ENCODE peak calls at places on chromosomes 16 and 17, in seven cellular contexts. U, P, N, M, V, Y and R are unnamed samples.

GRCh38 chr17:596287-596686 is 118.4 kb downstream of the VPS53 start:
- DNase-seq in U (no peak), N (no peak), V (peak; percentile 86), Y (no peak), M (peak; percentile 58), P (peak; percentile 38), R (no peak)

GRCh38 chr16:85917012-85917411 is 18.1 kb downstream of the IRF8 start:
- DNase-seq in U (no peak), P (no peak), N (no peak), V (no peak), M (no peak), Y (no peak), R (no peak)

GRCh38 chr17:78343433-78344201 is 16.3 kb downstream of the SOCS3 start:
- DNase-seq in P (no peak), Y (peak; percentile 79), N (no peak), M (peak; percentile 78), U (no peak), V (no peak), R (no peak)

GRCh38 chr16:79519448-79519847 is 81.1 kb downstream of the MAF start:
- DNase-seq in P (peak; percentile 53), N (peak; percentile 33), M (peak; percentile 66), Y (no peak), V (no peak), U (no peak), R (no peak)

GRCh38 chr17:2700491-2701141 is 10.9 kb downstream of the CLUH start:
- DNase-seq in U (no peak), Y (no peak), P (peak; percentile 39), M (peak; percentile 31), N (peak; percentile 10), V (no peak), R (no peak)

GRCh38 chr17:35731239-35731931 is at the start of gene RASL10B:
- DNase-seq in P (no peak), N (peak; percentile 60), Y (no peak), V (no peak), M (peak; percentile 60), U (no peak), R (no peak)

GRCh38 chr17:11644265-11645212 is 46.3 kb downstream of the DNAH9 start:
- DNase-seq in M (peak; percentile 61), U (peak; percentile 28), N (peak; percentile 29), P (peak; percentile 75), Y (peak; percentile 68), V (peak; percentile 82), R (peak; percentile 45)

GRCh38 chr16:85276741-85277140 is 164.5 kb upstream of the CIBAR2 start:
- DNase-seq in M (no peak), U (no peak), Y (no peak), P (no peak), N (no peak), V (no peak), R (no peak)

GRCh38 chr16:13781579-13782338 is 138.2 kb upstream of the ERCC4 start:
- DNase-seq in M (no peak), Y (no peak), V (no peak), P (no peak), N (no peak), U (no peak), R (no peak)

GRCh38 chr16:16036359-16036792 is 87.0 kb downstream of the ABCC1 start:
- DNase-seq in P (no peak), Y (no peak), V (no peak), M (peak; percentile 60), N (no peak), U (no peak), R (no peak)

GRCh38 chr16:56912746-56913703 is 18.9 kb upstream of the HERPUD1 start:
- DNase-seq in U (no peak), V (no peak), M (no peak), N (no peak), Y (peak; percentile 46), P (no peak), R (no peak)

GRCh38 chr16:83771306-83771942 is 36.4 kb upstream of the HSBP1 start:
- DNase-seq in P (peak; percentile 49), M (no peak), Y (no peak), V (no peak), N (peak; percentile 78), U (no peak), R (no peak)

GRCh38 chr17:28008526-28008925 is 34.0 kb upstream of the NLK start:
- DNase-seq in P (no peak), U (peak; percentile 55), M (no peak), V (peak; percentile 46), Y (peak; percentile 6), N (peak; percentile 22), R (peak; percentile 35)

GRCh38 chr17:43750154-43750553 is 8.4 kb downstream of the SOST start:
- DNase-seq in N (no peak), U (no peak), M (no peak), Y (no peak), P (no peak), V (no peak), R (no peak)

GRCh38 chr16:48609453-48610023 is 442 bp downstream of the N4BP1 start:
- DNase-seq in Y (peak; percentile 66), U (no peak), V (peak; percentile 47), P (peak; percentile 81), M (peak; percentile 82), N (peak; percentile 74), R (no peak)

GRCh38 chr16:55030944-55031343 is 100.3 kb downstream of the IRX5 start:
- DNase-seq in Y (no peak), P (no peak), M (no peak), V (no peak), U (no peak), N (no peak), R (no peak)

GRCh38 chr17:29586676-29587469 is 2.6 kb downstream of the GIT1 start:
- DNase-seq in P (peak; percentile 37), U (no peak), V (no peak), Y (no peak), N (no peak), M (peak; percentile 41), R (no peak)

GRCh38 chr16:30934827-30935557 is 11.6 kb downstream of the FBXL19 start:
- DNase-seq in M (peak; percentile 69), N (no peak), V (peak; percentile 72), P (no peak), Y (peak; percentile 39), U (no peak), R (no peak)

GRCh38 chr16:2520784-2521577 is 810 bp downstream of the AMDHD2 start:
- DNase-seq in U (no peak), Y (peak; percentile 57), V (no peak), P (peak; percentile 55), N (no peak), M (peak; percentile 68), R (no peak)

GRCh38 chr17:42438600-42439567 is 15.8 kb upstream of the CAVIN1 start:
- DNase-seq in U (no peak), N (no peak), V (no peak), Y (peak; percentile 82), M (peak; percentile 62), P (no peak), R (no peak)

GRCh38 chr17:45722161-45722560 is 62.0 kb upstream of the CRHR1 start:
- DNase-seq in P (no peak), M (no peak), U (no peak), N (no peak), V (peak; percentile 69), Y (no peak), R (no peak)

GRCh38 chr16:9801651-9802050 is 380.6 kb downstream of the GRIN2A start:
- DNase-seq in P (no peak), M (no peak), N (no peak), V (no peak), Y (no peak), U (no peak), R (no peak)

GRCh38 chr17:31540602-31541307 is 149.3 kb downstream of the RAB11FIP4 start:
- DNase-seq in U (no peak), P (no peak), Y (no peak), M (no peak), V (no peak), N (no peak), R (no peak)

GRCh38 chr16:5062790-5063765 is 2.7 kb downstream of the C16orf89 start:
- DNase-seq in Y (peak; percentile 10), P (no peak), V (peak; percentile 31), M (no peak), N (no peak), U (no peak), R (no peak)
- TF ChIP-seq CTCF in Y (peak; percentile 41), P (no peak), V (no peak), M (no peak), N (no peak), U (no peak), R (no peak)

DNA sequence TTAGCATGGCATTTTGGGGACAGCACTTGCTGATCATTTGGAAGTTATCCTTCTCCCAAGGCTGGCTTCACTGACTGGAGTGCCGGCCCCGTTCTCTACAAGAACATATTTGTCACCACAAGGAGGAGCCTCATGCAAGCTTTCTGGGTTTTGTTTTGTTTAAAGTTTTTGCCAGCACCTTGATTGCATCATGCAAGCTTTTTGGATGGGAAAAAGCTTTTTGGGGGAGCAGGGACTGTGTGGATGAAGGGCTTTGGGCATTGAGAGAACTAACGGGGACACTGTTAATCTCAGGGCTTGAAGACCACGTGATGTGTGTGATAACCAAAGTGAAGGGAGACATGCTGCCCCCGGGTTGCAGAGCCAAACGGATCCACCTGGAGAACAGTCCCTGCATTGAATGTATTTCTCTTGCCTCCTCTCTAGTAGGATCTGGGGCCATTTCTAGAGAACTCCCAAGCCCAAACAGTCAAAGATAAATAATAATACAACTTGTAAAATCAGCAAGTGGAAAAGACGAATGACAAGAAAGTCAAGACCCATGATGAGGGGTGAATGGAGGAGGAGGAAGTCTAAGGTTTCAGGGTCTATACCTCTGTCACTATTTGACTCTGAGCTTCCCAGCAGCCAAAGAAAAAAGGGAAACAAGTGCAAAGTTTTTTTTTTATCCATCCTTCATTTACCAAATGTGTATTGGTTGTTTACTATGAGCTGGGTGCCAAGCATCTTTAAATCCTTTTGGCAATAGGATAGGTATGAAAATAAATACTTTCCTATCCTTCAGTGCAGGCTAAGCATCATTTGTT is 17.2 kb downstream of the TMEM114 start:
- DNase-seq in M (no peak), N (no peak), U (peak; percentile 27), P (no peak), Y (peak; percentile 46), V (peak; percentile 53), R (no peak)
- TF ChIP-seq CTCF in M (peak; percentile 34), N (peak; percentile 47), U (peak; percentile 61), P (peak; percentile 50), Y (peak; percentile 71), V (peak; percentile 54), R (peak; percentile 62)

DNA sequence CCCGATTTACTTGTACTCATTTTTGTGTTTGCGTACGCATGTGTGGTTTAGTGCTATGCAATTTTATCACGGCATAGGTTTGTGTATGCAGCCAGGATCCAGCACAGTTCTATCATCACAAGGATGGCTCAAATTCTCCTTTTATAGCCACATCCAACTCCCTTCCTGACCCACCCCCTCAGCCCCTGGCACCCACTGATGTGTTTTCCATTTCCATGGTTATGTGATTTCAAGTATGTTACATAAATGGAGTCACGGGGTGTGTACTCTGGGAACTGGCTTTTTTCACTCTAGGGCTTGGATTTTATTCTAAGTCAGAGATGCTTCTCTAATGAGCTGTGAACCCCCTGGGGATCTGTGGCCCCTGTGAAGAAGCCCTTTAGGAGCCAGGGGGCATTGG is 16.8 kb downstream of the IL4R start:
- DNase-seq in M (peak; percentile 69), P (no peak), V (peak; percentile 17), U (peak; percentile 97), N (peak; percentile 62), Y (no peak), R (no peak)
- TF ChIP-seq CTCF in M (no peak), P (no peak), V (no peak), U (no peak), N (no peak), Y (no peak), R (no peak)

DNA sequence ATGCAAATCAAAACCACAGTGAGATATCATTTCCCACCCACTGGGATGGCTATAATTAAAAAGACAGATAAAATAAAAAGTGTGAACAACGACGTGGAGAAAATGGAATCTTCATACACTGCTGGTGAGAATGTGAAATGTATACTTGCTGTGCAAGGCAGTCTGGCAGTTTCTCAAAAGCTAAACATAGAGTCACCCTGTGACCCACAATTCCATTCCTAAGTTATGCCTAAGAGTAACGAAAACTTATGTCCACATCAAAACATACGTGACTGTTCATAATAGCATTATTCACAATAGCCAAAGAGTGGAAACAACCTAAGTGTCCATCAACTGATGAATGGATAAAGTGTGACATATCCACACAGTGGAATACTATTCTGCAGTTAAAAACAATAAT is 38.1 kb upstream of the VPS4A start:
- DNase-seq in U (peak; percentile 31), P (no peak), N (no peak), M (no peak), V (no peak), Y (no peak), R (no peak)
- TF ChIP-seq CTCF in U (no peak), P (no peak), N (no peak), M (no peak), V (no peak), Y (no peak), R (no peak)